ENCODE peak calls at places on chromosome 15, in ten cellular contexts. O, P, R, K, X, N, Q, G, U and J are unnamed samples.

GRCh38 chr15:67882487-67883227 is 42.8 kb upstream of the RNU6-1 start:
- DNase-seq in O (no peak), P (no peak), R (no peak), K (no peak), X (peak), N (no peak), Q (no peak), G (no peak), U (no peak), J (no peak)

GRCh38 chr15:65423977-65424679 is 1.4 kb upstream of the IGDCC4 start:
- DNase-seq in O (no peak), P (no peak), R (peak), K (no peak), X (no peak), N (no peak), Q (no peak), G (no peak), U (no peak), J (no peak)

GRCh38 chr15:100783760-100784492 is 95.7 kb upstream of the ALDH1A3 start:
- DNase-seq in O (no peak), P (no peak), R (no peak), K (no peak), X (no peak), N (no peak), Q (no peak), G (peak), U (no peak), J (no peak)

GRCh38 chr15:35720984-35721383 is 175.0 kb upstream of the DPH6 start:
- DNase-seq in O (no peak), P (no peak), R (no peak), K (no peak), X (no peak), N (no peak), Q (no peak), G (no peak), U (no peak), J (no peak)

GRCh38 chr15:98668566-98669308 is 20.4 kb downstream of the IGF1R start:
- DNase-seq in O (no peak), P (no peak), R (peak), K (no peak), X (no peak), N (peak), Q (peak), G (no peak), U (no peak), J (no peak)

GRCh38 chr15:87527416-87527815 is 729.1 kb downstream of the NTRK3 start:
- DNase-seq in O (no peak), P (no peak), R (peak), K (no peak), X (no peak), N (no peak), Q (no peak), G (no peak), U (no peak), J (no peak)

GRCh38 chr15:39602143-39602542 is 21.3 kb downstream of the THBS1 start:
- DNase-seq in O (no peak), P (no peak), R (no peak), K (no peak), X (no peak), N (no peak), Q (no peak), G (peak), U (no peak), J (no peak)

GRCh38 chr15:44726568-44727461 is 9.5 kb upstream of the TRIM69 start:
- DNase-seq in O (no peak), P (peak), R (peak), K (no peak), X (peak), N (peak), Q (peak), G (no peak), U (peak), J (no peak)

GRCh38 chr15:86863226-86863915 is 783.7 kb downstream of the AGBL1 start:
- DNase-seq in O (no peak), P (no peak), R (no peak), K (no peak), X (no peak), N (no peak), Q (no peak), G (no peak), U (no peak), J (no peak)